ENCODE peak calls at places on chromosomes 16 and 17, in nine cellular contexts. One of them, this sample, is unnamed.

GRCh38 chr16:766820-767640 is 6.5 kb downstream of the MSLN start:
- DNase-seq in stimulated activated CD4-positive, alpha-beta T cell treated with anti-CD3 and anti-CD28 coated beads, Interleukin-1b, Interleukin-23, amount 100 ng/mL, for 1 hour: no peak
- DNase-seq in memory B cell: no peak
- DNase-seq in GM04503: no peak
- DNase-seq in IMR-90: no peak
- DNase-seq in RCC 7860: no peak
- DNase-seq in stimulated activated naive CD8-positive, alpha-beta T cell treated with anti-CD3 and anti-CD28 coated beads, Interleukin-15, Interleukin-2, amounts not matched to agents 100 U/mL and 50 U/mL, for 24 hours: no peak
- DNase-seq in omental fat pad: no peak
- DNase-seq in ELF-1: no peak
- DNase-seq in this sample: no peak

GRCh38 chr17:8003594-8004181 is 1.3 kb downstream of the GUCY2D start:
- DNase-seq in omental fat pad: no peak
- DNase-seq in ELF-1: peak; percentile 55
- DNase-seq in IMR-90: no peak
- DNase-seq in stimulated activated naive CD8-positive, alpha-beta T cell treated with anti-CD3 and anti-CD28 coated beads, Interleukin-15, Interleukin-2, amounts not matched to agents 100 U/mL and 50 U/mL, for 24 hours: no peak
- DNase-seq in RCC 7860: no peak
- DNase-seq in memory B cell: no peak
- DNase-seq in GM04503: no peak
- DNase-seq in stimulated activated CD4-positive, alpha-beta T cell treated with anti-CD3 and anti-CD28 coated beads, Interleukin-1b, Interleukin-23, amount 100 ng/mL, for 1 hour: no peak
- DNase-seq in this sample: no peak

GRCh38 chr16:12228607-12229499 is 252.3 kb downstream of the SNX29 start:
- DNase-seq in stimulated activated CD4-positive, alpha-beta T cell treated with anti-CD3 and anti-CD28 coated beads, Interleukin-1b, Interleukin-23, amount 100 ng/mL, for 1 hour: no peak
- DNase-seq in RCC 7860: no peak
- DNase-seq in ELF-1: peak; percentile 90
- DNase-seq in omental fat pad: no peak
- DNase-seq in memory B cell: no peak
- DNase-seq in IMR-90: peak; percentile 71
- DNase-seq in GM04503: peak; percentile 59
- DNase-seq in stimulated activated naive CD8-positive, alpha-beta T cell treated with anti-CD3 and anti-CD28 coated beads, Interleukin-15, Interleukin-2, amounts not matched to agents 100 U/mL and 50 U/mL, for 24 hours: peak; percentile 28
- DNase-seq in this sample: no peak

GRCh38 chr17:68613739-68614298 is 12.7 kb upstream of the FAM20A start:
- DNase-seq in RCC 7860: no peak
- DNase-seq in omental fat pad: no peak
- DNase-seq in memory B cell: no peak
- DNase-seq in IMR-90: no peak
- DNase-seq in GM04503: no peak
- DNase-seq in stimulated activated CD4-positive, alpha-beta T cell treated with anti-CD3 and anti-CD28 coated beads, Interleukin-1b, Interleukin-23, amount 100 ng/mL, for 1 hour: no peak
- DNase-seq in ELF-1: peak; percentile 95
- DNase-seq in stimulated activated naive CD8-positive, alpha-beta T cell treated with anti-CD3 and anti-CD28 coated beads, Interleukin-15, Interleukin-2, amounts not matched to agents 100 U/mL and 50 U/mL, for 24 hours: peak; percentile 18
- DNase-seq in this sample: no peak

GRCh38 chr16:85136213-85136704 is 24.0 kb upstream of the CIBAR2 start:
- DNase-seq in stimulated activated CD4-positive, alpha-beta T cell treated with anti-CD3 and anti-CD28 coated beads, Interleukin-1b, Interleukin-23, amount 100 ng/mL, for 1 hour: no peak
- DNase-seq in GM04503: no peak
- DNase-seq in IMR-90: no peak
- DNase-seq in stimulated activated naive CD8-positive, alpha-beta T cell treated with anti-CD3 and anti-CD28 coated beads, Interleukin-15, Interleukin-2, amounts not matched to agents 100 U/mL and 50 U/mL, for 24 hours: no peak
- DNase-seq in RCC 7860: no peak
- DNase-seq in ELF-1: peak; percentile 54
- DNase-seq in omental fat pad: no peak
- DNase-seq in memory B cell: no peak
- DNase-seq in this sample: no peak

GRCh38 chr17:77119668-77120301 is 21.0 kb upstream of the SEC14L1 start:
- DNase-seq in GM04503: no peak
- DNase-seq in ELF-1: peak; percentile 18
- DNase-seq in IMR-90: no peak
- DNase-seq in stimulated activated naive CD8-positive, alpha-beta T cell treated with anti-CD3 and anti-CD28 coated beads, Interleukin-15, Interleukin-2, amounts not matched to agents 100 U/mL and 50 U/mL, for 24 hours: no peak
- DNase-seq in stimulated activated CD4-positive, alpha-beta T cell treated with anti-CD3 and anti-CD28 coated beads, Interleukin-1b, Interleukin-23, amount 100 ng/mL, for 1 hour: no peak
- DNase-seq in omental fat pad: no peak
- DNase-seq in memory B cell: no peak
- DNase-seq in RCC 7860: no peak
- DNase-seq in this sample: peak; percentile 57

GRCh38 chr16:89193021-89193575 is 7.2 kb downstream of the SLC22A31 start:
- DNase-seq in stimulated activated naive CD8-positive, alpha-beta T cell treated with anti-CD3 and anti-CD28 coated beads, Interleukin-15, Interleukin-2, amounts not matched to agents 100 U/mL and 50 U/mL, for 24 hours: no peak
- DNase-seq in omental fat pad: no peak
- DNase-seq in stimulated activated CD4-positive, alpha-beta T cell treated with anti-CD3 and anti-CD28 coated beads, Interleukin-1b, Interleukin-23, amount 100 ng/mL, for 1 hour: no peak
- DNase-seq in ELF-1: peak; percentile 88
- DNase-seq in memory B cell: no peak
- DNase-seq in RCC 7860: no peak
- DNase-seq in IMR-90: peak; percentile 86
- DNase-seq in GM04503: no peak
- DNase-seq in this sample: no peak

GRCh38 chr16:84712801-84713775 is 13.3 kb downstream of the USP10 start:
- DNase-seq in IMR-90: no peak
- DNase-seq in RCC 7860: no peak
- DNase-seq in ELF-1: no peak
- DNase-seq in memory B cell: no peak
- DNase-seq in omental fat pad: no peak
- DNase-seq in stimulated activated naive CD8-positive, alpha-beta T cell treated with anti-CD3 and anti-CD28 coated beads, Interleukin-15, Interleukin-2, amounts not matched to agents 100 U/mL and 50 U/mL, for 24 hours: no peak
- DNase-seq in GM04503: no peak
- DNase-seq in stimulated activated CD4-positive, alpha-beta T cell treated with anti-CD3 and anti-CD28 coated beads, Interleukin-1b, Interleukin-23, amount 100 ng/mL, for 1 hour: no peak
- DNase-seq in this sample: no peak

GRCh38 chr16:3822366-3823045 is 58.0 kb downstream of the CREBBP start:
- DNase-seq in ELF-1: no peak
- DNase-seq in stimulated activated naive CD8-positive, alpha-beta T cell treated with anti-CD3 and anti-CD28 coated beads, Interleukin-15, Interleukin-2, amounts not matched to agents 100 U/mL and 50 U/mL, for 24 hours: no peak
- DNase-seq in IMR-90: peak; percentile 20
- DNase-seq in stimulated activated CD4-positive, alpha-beta T cell treated with anti-CD3 and anti-CD28 coated beads, Interleukin-1b, Interleukin-23, amount 100 ng/mL, for 1 hour: no peak
- DNase-seq in omental fat pad: no peak
- DNase-seq in GM04503: no peak
- DNase-seq in RCC 7860: peak; percentile 5
- DNase-seq in memory B cell: no peak
- DNase-seq in this sample: no peak